ENCODE peak calls at places on chromosomes 13 and 19, in four cellular contexts. O, G, L and I are unnamed samples.

GRCh38 chr19:16978839-16979802 is 47.5 kb downstream of the CPAMD8 start:
- DNase-seq in L (no peak), O (no peak), G (no peak), I (no peak)

GRCh38 chr13:44244288-44244687 is 129.3 kb upstream of the SERP2 start:
- DNase-seq in G (no peak), L (peak), O (peak), I (no peak)

GRCh38 chr13:94252209-94252608 is 227.3 kb downstream of the DCT start:
- DNase-seq in O (no peak), L (no peak), G (no peak), I (no peak)

GRCh38 chr13:100434010-100434763 is 154.4 kb downstream of the GGACT start:
- DNase-seq in L (peak), G (no peak), O (no peak), I (no peak)

GRCh38 chr13:97012251-97013048 is 18.2 kb upstream of the OXGR1 start:
- DNase-seq in G (no peak), L (no peak), O (no peak), I (no peak)

GRCh38 chr13:85019121-85019520 is 780.1 kb downstream of the SLITRK6 start:
- DNase-seq in O (no peak), G (no peak), L (no peak), I (no peak)

GRCh38 chr13:76570485-76570884 is 315.7 kb downstream of the KCTD12 start:
- DNase-seq in G (no peak), L (no peak), O (no peak), I (peak)

GRCh38 chr19:11552666-11553372 is 6.2 kb downstream of the ELOF1 start:
- DNase-seq in L (no peak), G (no peak), O (no peak), I (no peak)

GRCh38 chr19:24159707-24160106 is 72.7 kb downstream of the ZNF254 start:
- DNase-seq in L (no peak), O (no peak), G (peak), I (peak)

GRCh38 chr19:5002143-5002542 is 33.2 kb downstream of the KDM4B start:
- DNase-seq in O (no peak), G (no peak), L (peak), I (no peak)

GRCh38 chr13:44516771-44517170 is 59.4 kb downstream of the TSC22D1 start:
- DNase-seq in O (no peak), L (peak), G (no peak), I (peak)

GRCh38 chr19:3506384-3507340 is 551 bp downstream of the FZR1 start:
- DNase-seq in L (no peak), O (peak), G (peak), I (peak)

GRCh38 chr13:37138169-37138568 is 32.7 kb upstream of the CSNK1A1L start:
- DNase-seq in O (no peak), L (peak), G (no peak), I (peak)

GRCh38 chr13:104105418-104106355 is 1039.5 kb upstream of the SLC10A2 start:
- DNase-seq in G (no peak), O (no peak), L (no peak), I (no peak)

GRCh38 chr19:12800873-12801465 is 631 bp downstream of the PRDX2 start:
- DNase-seq in L (no peak), O (peak), G (peak), I (peak)

GRCh38 chr13:59120297-59120843 is 1043.4 kb downstream of the DIAPH3 start:
- DNase-seq in L (no peak), O (no peak), G (no peak), I (no peak)

GRCh38 chr19:15449620-15450527 is at the start of gene WIZ:
- DNase-seq in G (peak), O (peak), L (no peak), I (peak)

GRCh38 chr19:47446534-47447469 is 24.9 kb downstream of the SLC8A2 start:
- DNase-seq in L (peak), G (peak), O (peak), I (peak)

GRCh38 chr13:112227031-112227430 is 149.1 kb upstream of the SPACA7 start:
- DNase-seq in G (no peak), O (no peak), L (no peak), I (no peak)

GRCh38 chr13:112231451-112232083 is 144.6 kb upstream of the SPACA7 start:
- DNase-seq in G (no peak), O (no peak), L (no peak), I (no peak)

GRCh38 chr13:112229445-112229844 is 146.7 kb upstream of the SPACA7 start:
- DNase-seq in O (no peak), L (no peak), G (no peak), I (no peak)

GRCh38 chr13:112233256-112233655 is 142.9 kb upstream of the SPACA7 start:
- DNase-seq in O (no peak), L (no peak), G (no peak), I (no peak)

GRCh38 chr13:112229992-112230872 is 145.9 kb upstream of the SPACA7 start:
- DNase-seq in G (no peak), L (no peak), O (no peak), I (no peak)
- TF ChIP-seq REST in G (no peak), L (no peak), O (no peak), I (no peak)

DNA sequence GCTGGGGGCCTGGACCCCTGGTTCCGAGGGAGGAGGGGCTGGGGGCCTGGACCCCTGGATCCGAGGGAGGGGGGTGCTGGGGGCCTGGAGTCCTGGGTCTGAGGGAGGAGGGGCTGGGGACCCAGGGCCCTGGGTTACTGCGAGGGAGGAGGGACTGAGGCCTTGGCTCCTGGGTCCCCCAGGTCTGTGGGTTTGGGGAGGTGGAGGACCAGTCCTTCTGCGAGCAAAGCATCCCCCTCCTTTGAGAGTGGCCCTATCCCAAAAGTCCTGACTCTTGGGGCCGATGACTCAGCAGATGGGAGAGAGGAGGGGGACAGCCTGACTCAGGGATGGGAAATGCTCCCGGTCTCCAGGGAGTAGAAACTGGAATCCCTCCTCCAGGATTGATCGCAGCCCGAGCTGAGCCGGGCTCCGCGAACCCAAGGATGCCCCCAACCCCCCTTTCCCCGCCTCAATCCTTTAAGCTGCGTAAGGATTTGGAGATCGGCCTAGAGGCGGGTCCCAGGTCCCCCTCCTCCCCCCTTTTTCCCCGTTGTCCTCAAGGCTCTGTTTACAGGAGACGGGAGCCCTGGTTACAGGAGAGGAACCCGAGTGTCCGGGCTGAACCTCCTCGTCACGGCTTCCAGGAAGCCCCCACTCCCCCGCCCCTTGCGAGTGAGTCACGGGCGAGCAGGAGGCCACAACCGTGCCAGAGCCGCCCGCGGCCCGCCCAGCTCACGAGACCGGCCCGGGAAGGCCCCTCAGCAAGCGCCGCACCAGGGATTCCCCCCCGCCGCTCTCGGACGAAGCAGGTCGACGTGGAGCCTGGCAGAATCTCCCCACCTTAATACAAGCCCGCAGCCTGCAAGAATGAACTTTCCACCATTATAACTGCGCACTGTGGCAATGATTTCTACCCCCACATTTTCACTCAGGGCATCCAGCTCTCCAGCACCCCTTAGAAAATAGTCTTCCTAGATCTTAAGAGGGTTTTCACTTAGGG is 3.0 kb upstream of the ZFP36 start:
- DNase-seq in G (no peak), O (peak), L (peak), I (peak)
- TF ChIP-seq REST in G (peak), O (no peak), L (no peak), I (no peak)

GRCh38 chr19:42108527-42109389 is 23.5 kb downstream of the POU2F2 start:
- DNase-seq in L (peak), G (peak), O (peak), I (peak)
- TF ChIP-seq REST in L (no peak), G (peak), O (no peak), I (no peak)

GRCh38 chr13:50715402-50716146 is 127.9 kb downstream of the DLEU7 start:
- DNase-seq in G (no peak), L (no peak), O (no peak), I (no peak)

GRCh38 chr13:50712882-50713281 is 130.6 kb downstream of the DLEU7 start:
- DNase-seq in O (no peak), L (no peak), G (no peak), I (no peak)

GRCh38 chr13:50712469-50712868 is 131.0 kb downstream of the DLEU7 start:
- DNase-seq in O (no peak), G (no peak), L (no peak), I (no peak)

GRCh38 chr13:50714886-50715285 is 128.6 kb downstream of the DLEU7 start:
- DNase-seq in O (no peak), L (no peak), G (no peak), I (no peak)

DNA sequence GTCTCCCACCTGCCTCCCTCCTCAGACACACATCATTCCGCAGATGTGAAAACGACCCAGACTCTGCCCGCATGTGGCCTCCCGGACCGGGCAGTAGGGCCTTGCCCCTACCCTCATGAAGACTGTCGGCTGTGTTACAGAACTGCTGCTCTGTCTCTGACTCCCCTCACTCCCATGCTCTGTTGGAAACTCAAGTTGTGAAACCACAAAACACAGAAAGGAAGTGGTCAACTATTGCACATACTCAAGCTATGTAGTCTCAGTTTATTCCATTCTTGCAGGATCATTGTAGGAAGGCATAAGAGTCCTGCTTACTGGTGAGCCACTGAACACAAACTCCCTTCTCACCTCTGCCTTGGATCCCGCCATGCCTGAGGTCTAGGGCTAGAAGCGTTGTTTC is 129.6 kb downstream of the DLEU7 start:
- DNase-seq in G (no peak), O (no peak), L (no peak), I (no peak)
- TF ChIP-seq REST in G (no peak), O (no peak), L (no peak), I (no peak)

GRCh38 chr19:35885225-35885624 is 15.1 kb downstream of the NFKBID start:
- DNase-seq in O (no peak), L (no peak), G (no peak), I (no peak)
- TF ChIP-seq REST in O (no peak), L (no peak), G (no peak), I (no peak)

GRCh38 chr13:110107568-110108347 is 199.2 kb downstream of the COL4A1 start:
- DNase-seq in G (peak), L (no peak), O (no peak), I (peak)

GRCh38 chr13:110105136-110105535 is 201.8 kb downstream of the COL4A1 start:
- DNase-seq in O (no peak), L (no peak), G (no peak), I (no peak)

GRCh38 chr13:110109140-110109783 is 197.7 kb downstream of the COL4A1 start:
- DNase-seq in L (no peak), G (no peak), O (no peak), I (no peak)

GRCh38 chr13:110108348-110109139 is 198.4 kb downstream of the COL4A1 start:
- DNase-seq in L (peak), O (no peak), G (peak), I (peak)

GRCh38 chr13:110106726-110107125 is 200.2 kb downstream of the COL4A1 start:
- DNase-seq in L (no peak), O (no peak), G (no peak), I (no peak)
- TF ChIP-seq REST in L (no peak), O (no peak), G (no peak), I (no peak)

GRCh38 chr19:10104130-10104513 is 1.6 kb upstream of the ANGPTL6 start:
- DNase-seq in G (no peak), O (no peak), L (no peak), I (no peak)

GRCh38 chr19:10102787-10103236 is 334 bp upstream of the ANGPTL6 start:
- DNase-seq in L (no peak), G (peak), O (no peak), I (no peak)

GRCh38 chr19:10105241-10106099 is 692 bp upstream of the PPAN start:
- DNase-seq in L (no peak), G (no peak), O (no peak), I (no peak)

GRCh38 chr19:10106100-10106936 is at the start of gene PPAN:
- DNase-seq in G (peak), L (peak), O (peak), I (peak)

DNA sequence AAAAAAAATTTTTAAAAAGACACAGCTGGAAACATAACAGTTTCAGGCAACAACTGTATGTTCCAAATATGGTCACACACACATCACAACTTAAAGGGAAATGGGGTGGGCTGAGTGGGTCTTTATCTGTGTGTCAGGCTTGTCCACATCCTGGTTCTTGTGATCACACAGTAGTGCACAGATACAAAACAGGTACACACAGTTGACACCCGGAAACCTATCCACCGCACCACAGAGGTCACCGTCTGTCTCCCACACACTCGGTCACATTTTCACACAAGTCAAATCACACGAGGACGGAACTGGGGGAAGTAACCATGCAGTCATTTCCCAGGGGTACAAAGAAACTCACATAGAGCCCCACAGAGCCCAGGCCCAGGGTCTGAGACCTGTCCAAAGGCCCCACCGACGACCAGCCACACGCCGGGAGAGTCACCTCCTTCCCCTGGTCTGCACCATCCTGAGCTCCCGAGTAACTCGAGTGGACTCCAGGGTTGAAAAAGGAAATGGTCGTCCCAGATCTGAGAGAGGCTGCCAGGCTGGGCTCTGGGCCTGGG is 1.4 kb upstream of the PPAN start:
- DNase-seq in G (no peak), L (no peak), O (no peak), I (no peak)
- TF ChIP-seq REST in G (no peak), L (no peak), O (no peak), I (no peak)

GRCh38 chr13:61880576-61881283 is 465.1 kb upstream of the PCDH20 start:
- DNase-seq in G (peak), O (peak), L (peak), I (peak)

DNA sequence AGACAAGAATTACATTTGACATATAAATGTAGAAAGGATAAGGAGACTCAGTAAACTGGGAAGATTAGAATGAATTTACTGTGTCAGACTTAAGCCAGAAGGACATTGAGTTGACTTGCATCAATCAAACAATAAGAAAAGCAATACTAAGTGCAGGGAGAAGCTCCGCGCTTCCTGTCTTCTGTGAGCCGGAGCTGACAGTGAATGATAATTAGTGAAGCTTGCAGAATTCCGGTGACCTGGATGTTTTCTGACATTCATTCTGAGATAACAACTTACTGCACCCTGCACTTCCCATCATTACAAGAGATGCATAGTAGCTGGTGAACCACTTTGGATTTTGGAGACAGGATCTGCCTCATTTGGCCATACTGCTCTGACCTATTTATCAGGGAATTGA is 469.2 kb upstream of the PCDH20 start:
- DNase-seq in O (no peak), L (no peak), G (no peak), I (no peak)
- TF ChIP-seq REST in O (no peak), L (no peak), G (no peak), I (no peak)